ENCODE peak calls at places on chromosomes 16 and 17, in ten cellular contexts. One of them, this sample, is unnamed.

GRCh38 chr16:68371706-68372380 is 61.0 kb downstream of the PRMT7 start:
- DNase-seq in spleen: no peak
- DNase-seq in head of caudate nucleus: no peak
- DNase-seq in MM.1S: no peak
- DNase-seq in HFF-Myc: no peak
- DNase-seq in hepatic stellate cell: no peak
- DNase-seq in SJSA1: no peak
- DNase-seq in iris pigment epithelial cell: no peak
- DNase-seq in activated naive CD4-positive, alpha-beta T cell treated with Interleukin-2 at 50 U/mL for 16 hours: no peak
- DNase-seq in CD8-positive, alpha-beta T cell: no peak
- DNase-seq in this sample: no peak

GRCh38 chr16:12168054-12169018 is 191.8 kb downstream of the SNX29 start:
- DNase-seq in spleen: no peak
- DNase-seq in head of caudate nucleus: peak
- DNase-seq in MM.1S: no peak
- DNase-seq in HFF-Myc: no peak
- DNase-seq in hepatic stellate cell: no peak
- DNase-seq in SJSA1: no peak
- DNase-seq in iris pigment epithelial cell: no peak
- DNase-seq in activated naive CD4-positive, alpha-beta T cell treated with Interleukin-2 at 50 U/mL for 16 hours: no peak
- DNase-seq in CD8-positive, alpha-beta T cell: no peak
- DNase-seq in this sample: no peak

GRCh38 chr17:78923660-78924453 is 1.3 kb downstream of the TIMP2 start:
- DNase-seq in spleen: peak
- DNase-seq in head of caudate nucleus: no peak
- DNase-seq in MM.1S: peak
- DNase-seq in HFF-Myc: no peak
- DNase-seq in hepatic stellate cell: peak
- DNase-seq in SJSA1: peak
- DNase-seq in iris pigment epithelial cell: no peak
- DNase-seq in activated naive CD4-positive, alpha-beta T cell treated with Interleukin-2 at 50 U/mL for 16 hours: peak
- DNase-seq in CD8-positive, alpha-beta T cell: peak
- DNase-seq in this sample: peak

GRCh38 chr17:17913695-17914332 is 58.4 kb downstream of the TOM1L2 start:
- DNase-seq in spleen: no peak
- DNase-seq in head of caudate nucleus: no peak
- DNase-seq in MM.1S: peak
- DNase-seq in HFF-Myc: peak
- DNase-seq in hepatic stellate cell: peak
- DNase-seq in SJSA1: peak
- DNase-seq in iris pigment epithelial cell: peak
- DNase-seq in activated naive CD4-positive, alpha-beta T cell treated with Interleukin-2 at 50 U/mL for 16 hours: peak
- DNase-seq in CD8-positive, alpha-beta T cell: peak
- DNase-seq in this sample: peak

GRCh38 chr17:50608700-50609375 is 25.8 kb upstream of the ABCC3 start:
- DNase-seq in spleen: no peak
- DNase-seq in head of caudate nucleus: peak
- DNase-seq in MM.1S: no peak
- DNase-seq in HFF-Myc: no peak
- DNase-seq in hepatic stellate cell: no peak
- DNase-seq in SJSA1: no peak
- DNase-seq in iris pigment epithelial cell: no peak
- DNase-seq in activated naive CD4-positive, alpha-beta T cell treated with Interleukin-2 at 50 U/mL for 16 hours: no peak
- DNase-seq in CD8-positive, alpha-beta T cell: no peak
- DNase-seq in this sample: no peak

GRCh38 chr16:86343733-86344585 is 166.4 kb upstream of the FOXF1 start:
- DNase-seq in spleen: no peak
- DNase-seq in head of caudate nucleus: no peak
- DNase-seq in MM.1S: no peak
- DNase-seq in HFF-Myc: no peak
- DNase-seq in hepatic stellate cell: no peak
- DNase-seq in SJSA1: no peak
- DNase-seq in iris pigment epithelial cell: peak
- DNase-seq in activated naive CD4-positive, alpha-beta T cell treated with Interleukin-2 at 50 U/mL for 16 hours: no peak
- DNase-seq in CD8-positive, alpha-beta T cell: no peak
- DNase-seq in this sample: no peak

GRCh38 chr16:52709286-52709685 is 162.3 kb upstream of the TOX3 start:
- DNase-seq in spleen: no peak
- DNase-seq in head of caudate nucleus: no peak
- DNase-seq in MM.1S: no peak
- DNase-seq in HFF-Myc: no peak
- DNase-seq in hepatic stellate cell: no peak
- DNase-seq in SJSA1: no peak
- DNase-seq in iris pigment epithelial cell: no peak
- DNase-seq in activated naive CD4-positive, alpha-beta T cell treated with Interleukin-2 at 50 U/mL for 16 hours: no peak
- DNase-seq in CD8-positive, alpha-beta T cell: no peak
- DNase-seq in this sample: no peak

GRCh38 chr16:66539628-66540469 is 10.1 kb downstream of the TK2 start:
- DNase-seq in spleen: no peak
- DNase-seq in head of caudate nucleus: no peak
- DNase-seq in MM.1S: peak
- DNase-seq in HFF-Myc: no peak
- DNase-seq in hepatic stellate cell: no peak
- DNase-seq in SJSA1: no peak
- DNase-seq in iris pigment epithelial cell: peak
- DNase-seq in activated naive CD4-positive, alpha-beta T cell treated with Interleukin-2 at 50 U/mL for 16 hours: no peak
- DNase-seq in CD8-positive, alpha-beta T cell: no peak
- DNase-seq in this sample: no peak

GRCh38 chr17:82449883-82450356 is 632 bp downstream of the CYBC1 start:
- DNase-seq in spleen: no peak
- DNase-seq in head of caudate nucleus: no peak
- DNase-seq in MM.1S: no peak
- DNase-seq in HFF-Myc: no peak
- DNase-seq in hepatic stellate cell: no peak
- DNase-seq in SJSA1: no peak
- DNase-seq in iris pigment epithelial cell: no peak
- DNase-seq in activated naive CD4-positive, alpha-beta T cell treated with Interleukin-2 at 50 U/mL for 16 hours: peak
- DNase-seq in CD8-positive, alpha-beta T cell: peak
- DNase-seq in this sample: no peak

GRCh38 chr17:55348749-55349354 is 72.8 kb downstream of the MMD start:
- DNase-seq in spleen: no peak
- DNase-seq in head of caudate nucleus: peak
- DNase-seq in MM.1S: peak
- DNase-seq in HFF-Myc: no peak
- DNase-seq in hepatic stellate cell: peak
- DNase-seq in SJSA1: peak
- DNase-seq in iris pigment epithelial cell: peak
- DNase-seq in activated naive CD4-positive, alpha-beta T cell treated with Interleukin-2 at 50 U/mL for 16 hours: peak
- DNase-seq in CD8-positive, alpha-beta T cell: peak
- DNase-seq in this sample: peak

GRCh38 chr17:82551779-82552457 is 32.4 kb downstream of the FOXK2 start:
- DNase-seq in spleen: peak
- DNase-seq in head of caudate nucleus: peak
- DNase-seq in MM.1S: peak
- DNase-seq in HFF-Myc: no peak
- DNase-seq in hepatic stellate cell: peak
- DNase-seq in SJSA1: peak
- DNase-seq in iris pigment epithelial cell: peak
- DNase-seq in activated naive CD4-positive, alpha-beta T cell treated with Interleukin-2 at 50 U/mL for 16 hours: peak
- DNase-seq in CD8-positive, alpha-beta T cell: peak
- DNase-seq in this sample: peak

GRCh38 chr17:40679523-40679907 is 14.5 kb upstream of the KRT222 start:
- DNase-seq in spleen: no peak
- DNase-seq in head of caudate nucleus: no peak
- DNase-seq in MM.1S: no peak
- DNase-seq in HFF-Myc: no peak
- DNase-seq in hepatic stellate cell: no peak
- DNase-seq in SJSA1: no peak
- DNase-seq in iris pigment epithelial cell: no peak
- DNase-seq in activated naive CD4-positive, alpha-beta T cell treated with Interleukin-2 at 50 U/mL for 16 hours: no peak
- DNase-seq in CD8-positive, alpha-beta T cell: no peak
- DNase-seq in this sample: no peak

GRCh38 chr16:30526137-30526822 is at the start of gene ZNF768:
- DNase-seq in spleen: peak
- DNase-seq in head of caudate nucleus: no peak
- DNase-seq in MM.1S: no peak
- DNase-seq in HFF-Myc: no peak
- DNase-seq in hepatic stellate cell: no peak
- DNase-seq in SJSA1: peak
- DNase-seq in iris pigment epithelial cell: peak
- DNase-seq in activated naive CD4-positive, alpha-beta T cell treated with Interleukin-2 at 50 U/mL for 16 hours: peak
- DNase-seq in CD8-positive, alpha-beta T cell: peak
- DNase-seq in this sample: peak

GRCh38 chr17:66855204-66855603 is 20.3 kb downstream of the CACNG5 start:
- DNase-seq in spleen: no peak
- DNase-seq in head of caudate nucleus: no peak
- DNase-seq in MM.1S: no peak
- DNase-seq in HFF-Myc: no peak
- DNase-seq in hepatic stellate cell: no peak
- DNase-seq in SJSA1: peak
- DNase-seq in iris pigment epithelial cell: no peak
- DNase-seq in activated naive CD4-positive, alpha-beta T cell treated with Interleukin-2 at 50 U/mL for 16 hours: peak
- DNase-seq in CD8-positive, alpha-beta T cell: no peak
- DNase-seq in this sample: peak

This sample was measured in iPS-NIHi11.